ENCODE peak calls at places on chromosome 1, in nine cellular contexts. D is vagina, C is upper lobe of right lung, H is brain microvascular endothelial cell, A is left ventricle myocardium inferior, B is cardiac muscle cell, K is IMR-90, E is GM12865, S is fibroblast of lung. N is an unnamed sample.

GRCh38 chr1:223123238-223123976 is 19.6 kb downstream of the TLR5 start:
- DNase-seq in D (no peak), K (peak), B (peak), C (peak), S (peak), H (peak), E (peak), A (peak), N (peak)

GRCh38 chr1:10951977-10952376 is 60.5 kb upstream of the TARDBP start:
- DNase-seq in C (no peak), A (no peak), K (no peak), E (no peak), B (peak), D (no peak), S (no peak), H (no peak), N (no peak)

GRCh38 chr1:241408170-241408569 is 51.2 kb upstream of the RGS7 start:
- DNase-seq in D (no peak), K (peak), A (no peak), C (no peak), H (peak), S (peak), B (no peak), E (no peak), N (peak)

GRCh38 chr1:6300342-6301141 is 39.6 kb upstream of the GPR153 start:
- DNase-seq in H (peak), B (no peak), E (no peak), K (no peak), S (peak), A (no peak), C (no peak), D (no peak), N (peak)

GRCh38 chr1:226444901-226445300 is 37.0 kb upstream of the PARP1 start:
- DNase-seq in A (no peak), C (no peak), B (no peak), H (no peak), E (peak), K (no peak), D (no peak), S (no peak), N (no peak)

GRCh38 chr1:231242516-231243198 is 1.6 kb downstream of the GNPAT start:
- DNase-seq in C (no peak), S (peak), A (no peak), H (peak), K (peak), E (no peak), B (no peak), D (no peak), N (peak)

GRCh38 chr1:92909321-92909720 is 51.9 kb downstream of the DIPK1A start:
- DNase-seq in B (no peak), S (peak), D (no peak), A (no peak), E (no peak), C (no peak), K (peak), H (peak), N (peak)

GRCh38 chr1:209802780-209803152 is 3.2 kb downstream of the IRF6 start:
- DNase-seq in A (no peak), K (no peak), D (no peak), E (no peak), S (no peak), H (no peak), B (no peak), C (no peak), N (no peak)

GRCh38 chr1:59366352-59366751 is 69.5 kb downstream of the FGGY start:
- DNase-seq in A (no peak), C (no peak), B (no peak), S (peak), E (no peak), D (no peak), K (peak), H (peak), N (peak)

GRCh38 chr1:82485591-82486369 is 685.0 kb downstream of the ADGRL2 start:
- DNase-seq in C (no peak), A (peak), D (no peak), H (peak), K (no peak), B (peak), S (peak), E (no peak), N (no peak)

GRCh38 chr1:83673287-83673686 is 325.6 kb downstream of the TTLL7 start:
- DNase-seq in H (no peak), A (no peak), E (peak), K (no peak), S (peak), D (no peak), B (no peak), C (no peak), N (no peak)

GRCh38 chr1:85822696-85823095 is 114.5 kb upstream of the ZNHIT6 start:
- DNase-seq in C (no peak), S (no peak), K (no peak), H (no peak), A (no peak), E (no peak), D (no peak), B (no peak), N (no peak)

GRCh38 chr1:154608522-154609294 is 722 bp upstream of the ADAR start:
- DNase-seq in E (peak), H (peak), B (peak), C (no peak), S (peak), D (no peak), A (peak), K (peak), N (peak)

GRCh38 chr1:203584040-203584439 is 42.6 kb upstream of the ATP2B4 start:
- DNase-seq in H (no peak), E (no peak), D (no peak), S (peak), B (no peak), K (peak), C (no peak), A (no peak), N (no peak)

GRCh38 chr1:76140227-76140626 is 65.7 kb downstream of the ST6GALNAC3 start:
- DNase-seq in E (no peak), B (no peak), K (no peak), H (no peak), D (no peak), A (no peak), S (no peak), C (no peak), N (no peak)

GRCh38 chr1:95742591-95743089 is 508.6 kb downstream of the RWDD3 start:
- DNase-seq in E (peak), A (peak), D (no peak), K (peak), B (no peak), C (no peak), S (no peak), H (peak), N (peak)

GRCh38 chr1:26274801-26275425 is 5.0 kb upstream of the SH3BGRL3 start:
- DNase-seq in D (no peak), K (peak), B (no peak), E (peak), S (peak), C (no peak), H (peak), A (no peak), N (no peak)

GRCh38 chr1:93708734-93709481 is 27.3 kb upstream of the BCAR3 start:
- DNase-seq in K (peak), H (no peak), B (peak), S (no peak), E (peak), A (no peak), D (no peak), C (peak), N (peak)

GRCh38 chr1:12138196-12139183 is 28.3 kb upstream of the TNFRSF1B start:
- DNase-seq in A (peak), K (peak), D (no peak), B (no peak), C (no peak), H (no peak), S (peak), E (no peak), N (peak)

GRCh38 chr1:103337779-103338178 is 187.7 kb upstream of the RNPC3 start:
- DNase-seq in B (no peak), K (no peak), E (no peak), C (no peak), S (no peak), A (no peak), H (no peak), D (no peak), N (no peak)

GRCh38 chr1:168733241-168733640 is 4.2 kb upstream of the DPT start:
- DNase-seq in C (no peak), D (no peak), B (no peak), K (no peak), H (no peak), A (no peak), S (no peak), E (no peak), N (no peak)

GRCh38 chr1:236425031-236425663 is 31.1 kb downstream of the EDARADD start:
- DNase-seq in K (no peak), S (no peak), H (no peak), A (no peak), E (peak), B (no peak), C (no peak), D (no peak), N (no peak)

GRCh38 chr1:228341450-228341813 is 65.2 kb downstream of the TRIM11 start:
- DNase-seq in H (no peak), D (no peak), S (no peak), A (peak), E (no peak), B (no peak), K (no peak), C (no peak), N (no peak)

GRCh38 chr1:18352640-18353245 is 128.0 kb upstream of the KLHDC7A start:
- DNase-seq in B (no peak), D (no peak), S (no peak), E (no peak), H (no peak), C (no peak), A (no peak), K (no peak), N (no peak)

GRCh38 chr1:73914994-73915393 is 283.0 kb downstream of the LRRIQ3 start:
- DNase-seq in A (no peak), D (no peak), S (no peak), E (no peak), C (no peak), H (no peak), K (no peak), B (no peak), N (no peak)

GRCh38 chr1:7677815-7678214 is 93.3 kb upstream of the VAMP3 start:
- DNase-seq in B (no peak), C (no peak), A (no peak), E (no peak), K (no peak), D (no peak), H (no peak), S (no peak), N (no peak)

GRCh38 chr1:228084325-228084724 is 1.8 kb downstream of the ARF1 start:
- DNase-seq in K (peak), H (peak), E (peak), B (no peak), C (no peak), D (no peak), S (peak), A (no peak), N (peak)

GRCh38 chr1:202242080-202242419 is 48.5 kb downstream of the LGR6 start:
- DNase-seq in D (no peak), B (no peak), E (no peak), K (no peak), C (no peak), S (no peak), A (no peak), H (no peak), N (no peak)

GRCh38 chr1:65946960-65947359 is 154.3 kb downstream of the PDE4B start:
- DNase-seq in S (no peak), B (no peak), C (no peak), K (peak), H (no peak), D (no peak), A (no peak), E (no peak), N (peak)

GRCh38 chr1:65949933-65950332 is 157.2 kb downstream of the PDE4B start:
- DNase-seq in A (no peak), D (no peak), S (no peak), C (no peak), H (no peak), K (no peak), E (no peak), B (no peak), N (no peak)

GRCh38 chr1:65949230-65949626 is 156.5 kb downstream of the PDE4B start:
- DNase-seq in E (no peak), H (no peak), S (peak), C (no peak), A (no peak), D (no peak), B (no peak), K (no peak), N (peak)

GRCh38 chr1:65946376-65946775 is 153.7 kb downstream of the PDE4B start:
- DNase-seq in S (no peak), D (no peak), E (no peak), B (no peak), K (no peak), H (no peak), C (no peak), A (no peak), N (no peak)

GRCh38 chr1:65948609-65949229 is 156.0 kb downstream of the PDE4B start:
- DNase-seq in K (peak), D (no peak), H (peak), C (no peak), S (peak), B (no peak), E (no peak), A (no peak), N (peak)
- TF ChIP-seq CTCF in K (peak), D (no peak), H (peak), C (peak), S (peak), B (peak), E (no peak), A (no peak), N (peak)

DNA sequence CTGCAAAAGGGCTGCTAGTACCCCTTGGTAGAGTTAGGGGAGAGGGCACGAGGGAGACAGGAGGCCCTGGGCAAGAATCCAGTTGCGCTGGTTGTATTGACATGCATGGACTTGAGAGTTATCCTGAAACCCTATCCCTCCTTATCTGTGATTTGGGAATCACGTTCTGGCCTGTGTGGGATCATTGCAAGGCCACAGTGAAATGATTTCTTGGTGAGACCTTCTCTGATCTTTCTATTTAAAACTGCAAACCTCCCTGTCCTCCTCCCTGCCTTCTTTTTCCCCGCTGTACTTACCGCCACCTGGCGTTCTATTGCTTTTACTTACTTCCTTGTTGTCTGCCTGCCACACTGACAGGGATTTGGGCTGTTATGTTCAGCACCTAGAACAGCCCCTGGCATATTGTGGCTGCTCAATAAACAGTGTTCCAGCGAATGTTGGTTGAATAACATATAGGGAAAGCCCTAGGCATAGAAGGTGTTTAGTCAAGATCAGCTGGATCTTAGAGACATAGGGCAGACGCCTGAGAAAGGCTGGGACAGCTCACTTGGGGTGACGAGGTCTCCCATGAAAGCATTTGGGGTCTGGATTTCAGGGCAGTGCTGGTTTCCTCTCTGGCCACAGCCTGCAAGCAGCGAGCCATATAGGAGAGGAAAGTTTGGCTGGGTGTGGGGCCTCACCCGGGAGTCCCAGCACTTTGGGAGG is 25.6 kb downstream of the ALPL start:
- DNase-seq in A (no peak), H (peak), D (no peak), B (peak), C (no peak), K (peak), S (peak), E (peak), N (peak)
- TF ChIP-seq CTCF in A (peak), H (peak), D (no peak), B (peak), C (peak), K (peak), S (peak), E (peak), N (peak)

GRCh38 chr1:182826892-182827291 is 12.3 kb upstream of the DHX9 start:
- DNase-seq in H (no peak), K (no peak), A (no peak), B (no peak), E (peak), D (no peak), C (no peak), S (no peak), N (no peak)
- TF ChIP-seq CTCF in H (no peak), K (no peak), A (no peak), B (no peak), E (no peak), D (no peak), C (no peak), S (no peak), N (no peak)

GRCh38 chr1:213051127-213051880 is at the start of gene RPS6KC1:
- DNase-seq in K (peak), C (peak), S (peak), B (peak), D (no peak), A (peak), E (peak), H (peak), N (peak)
- TF ChIP-seq CTCF in K (no peak), C (no peak), S (no peak), B (no peak), D (no peak), A (peak), E (peak), H (peak), N (no peak)

N was measured in fibroblast of villous mesenchyme.